ENCODE peak calls at places on chromosomes 16 and 17, in seven cellular contexts. X is NCI-H69; A is HS-5; C is right cardiac atrium; L is OCI-LY7; H is stimulated activated CD4-positive, alpha-beta T cell treated with anti-CD3 and anti-CD28 coated beads, Interleukin-1b, Interleukin-23, amount 100 ng/mL, for 48 hours; B is T-helper 9 cell. E is an unnamed sample.

GRCh38 chr17:77489898-77490265 is 349.1 kb downstream of the SEC14L1 start:
- DNase-seq in L (no peak), H (no peak), C (peak; percentile 89), B (no peak), A (no peak), X (no peak), E (peak; percentile 65)

GRCh38 chr16:84924339-84925091 is 86.8 kb downstream of the ZDHHC7 start:
- DNase-seq in C (peak; percentile 71), B (no peak), L (peak; percentile 20), X (peak; percentile 45), H (no peak), A (no peak), E (no peak)

GRCh38 chr17:66589892-66590291 is 245.0 kb upstream of the CACNG5 start:
- DNase-seq in X (no peak), H (no peak), A (no peak), L (no peak), C (no peak), B (no peak), E (no peak)

GRCh38 chr17:32976605-32977004 is 15.0 kb upstream of the SPACA3 start:
- DNase-seq in H (no peak), L (no peak), A (no peak), X (no peak), C (no peak), B (no peak), E (no peak)

GRCh38 chr17:77530591-77530990 is 389.8 kb downstream of the SEC14L1 start:
- DNase-seq in C (no peak), X (no peak), H (no peak), B (no peak), L (no peak), A (no peak), E (no peak)

GRCh38 chr17:75238684-75239191 is 22.7 kb downstream of the GGA3 start:
- DNase-seq in C (peak; percentile 51), X (peak; percentile 67), B (peak; percentile 47), A (no peak), H (peak; percentile 61), L (peak; percentile 89), E (peak; percentile 90)

GRCh38 chr17:47717261-47717697 is 15.8 kb upstream of the TBX21 start:
- DNase-seq in C (no peak), H (peak; percentile 48), X (no peak), A (no peak), L (no peak), B (no peak), E (no peak)

GRCh38 chr16:22388101-22388644 is 13.8 kb upstream of the CDR2 start:
- DNase-seq in C (no peak), H (no peak), L (no peak), B (no peak), X (peak; percentile 95), A (no peak), E (no peak)

GRCh38 chr17:44345497-44346026 is 460 bp downstream of the GRN start:
- DNase-seq in H (peak; percentile 32), B (peak; percentile 35), X (peak; percentile 84), L (peak; percentile 71), A (no peak), C (no peak), E (peak; percentile 92)

GRCh38 chr17:15999974-16000827 is 577 bp downstream of the TTC19 start:
- DNase-seq in A (no peak), C (no peak), H (no peak), X (peak; percentile 71), L (peak; percentile 55), B (no peak), E (peak; percentile 28)

E was measured in G401.